ENCODE peak calls at places on chromosome 22, in eight cellular contexts. P, A, O, K, J, T, F and D are unnamed samples.

GRCh38 chr22:21959274-21960074 is 6.8 kb upstream of the PPM1F start:
- DNase-seq in T (no peak), J (no peak), A (no peak), P (no peak), F (no peak), O (no peak), K (no peak), D (no peak)

GRCh38 chr22:49196046-49196511 is 631.6 kb downstream of the BRD1 start:
- DNase-seq in T (no peak), P (no peak), K (no peak), F (no peak), O (no peak), A (no peak), J (no peak), D (no peak)

GRCh38 chr22:46992121-46992731 is 229.8 kb downstream of the TBC1D22A start:
- DNase-seq in A (no peak), P (no peak), F (no peak), K (no peak), J (no peak), O (no peak), T (no peak), D (no peak)

GRCh38 chr22:22818861-22819855 is 68.5 kb upstream of the IGLL5 start:
- DNase-seq in J (no peak), A (no peak), T (peak; percentile 56), P (no peak), K (no peak), O (no peak), F (no peak), D (no peak)

GRCh38 chr22:19635644-19636043 is 78.7 kb upstream of the SEPTIN5 start:
- DNase-seq in F (no peak), O (no peak), T (no peak), A (no peak), P (no peak), J (no peak), K (no peak), D (no peak)

GRCh38 chr22:32926600-32926999 is 125.1 kb downstream of the TIMP3 start:
- DNase-seq in J (peak; percentile 50), K (no peak), F (peak; percentile 34), A (peak; percentile 74), O (no peak), P (no peak), T (peak; percentile 9), D (no peak)

GRCh38 chr22:45308624-45309421 is 911 bp upstream of the FAM118A start:
- DNase-seq in A (no peak), T (peak; percentile 64), J (no peak), P (no peak), O (no peak), F (no peak), K (no peak), D (no peak)

GRCh38 chr22:20783844-20784723 is 10.2 kb downstream of the SERPIND1 start:
- DNase-seq in P (no peak), K (no peak), J (peak; percentile 73), T (peak; percentile 72), F (peak; percentile 74), A (peak; percentile 86), O (no peak), D (no peak)

GRCh38 chr22:30294830-30295229 is 5.5 kb upstream of the CASTOR1 start:
- DNase-seq in A (no peak), T (no peak), F (no peak), J (no peak), P (no peak), K (no peak), O (no peak), D (no peak)

GRCh38 chr22:17970205-17970708 is 54.1 kb downstream of the MICAL3 start:
- DNase-seq in J (no peak), P (no peak), F (peak; percentile 85), T (no peak), A (peak; percentile 65), K (no peak), O (no peak), D (no peak)

GRCh38 chr22:44538518-44539315 is 40.7 kb upstream of the RTL6 start:
- DNase-seq in A (no peak), J (no peak), O (no peak), F (no peak), T (no peak), P (no peak), K (no peak), D (no peak)

GRCh38 chr22:29883045-29883830 is at the start of gene MTMR3:
- DNase-seq in A (peak; percentile 93), T (peak; percentile 94), K (peak; percentile 96), O (peak; percentile 94), J (peak; percentile 81), P (peak; percentile 97), F (peak; percentile 84), D (peak; percentile 91)

GRCh38 chr22:24108073-24108472 is 73.2 kb upstream of the SUSD2 start:
- DNase-seq in T (no peak), F (no peak), O (no peak), P (no peak), A (no peak), K (no peak), J (no peak), D (no peak)
- TF ChIP-seq CTCF in T (no peak), F (no peak), O (no peak), P (no peak), A (no peak), K (peak; percentile 11), J (peak; percentile 6), D (no peak)

DNA sequence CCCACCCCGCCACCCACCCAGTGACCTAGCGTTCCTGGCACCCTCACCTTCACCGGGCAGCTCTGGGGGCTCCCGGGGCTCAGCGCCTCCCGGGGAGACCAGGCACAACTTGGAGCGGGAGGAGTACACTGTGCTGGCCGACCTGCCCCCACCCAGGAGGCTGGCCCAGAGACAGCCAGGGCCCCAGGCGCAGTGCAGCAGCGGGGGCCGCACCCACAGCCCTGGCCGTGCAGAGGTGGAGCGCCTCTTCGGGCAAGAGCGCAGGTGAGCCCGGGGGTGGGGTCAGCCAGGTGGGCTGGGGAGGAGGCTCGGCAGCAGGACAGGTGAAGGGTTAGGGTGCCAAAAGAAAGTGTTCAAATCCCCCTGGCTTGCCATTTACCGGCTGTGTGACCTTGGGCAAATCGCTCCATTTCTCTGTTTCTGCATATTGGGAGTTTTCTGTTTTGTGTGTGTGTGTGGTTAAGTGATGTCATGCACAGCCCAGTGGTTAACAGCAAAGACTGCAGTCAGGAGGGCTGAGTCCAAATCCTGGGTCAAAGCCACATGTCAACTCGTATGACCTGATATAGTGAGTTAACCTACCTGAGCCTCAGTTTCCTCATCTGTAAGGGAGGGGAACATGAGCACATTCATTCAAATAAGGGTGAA is 29.5 kb downstream of the TRIOBP start:
- DNase-seq in T (no peak), F (peak; percentile 55), K (no peak), A (peak; percentile 62), J (peak; percentile 63), P (no peak), O (no peak), D (no peak)
- TF ChIP-seq CTCF in T (no peak), F (peak; percentile 39), K (no peak), A (peak; percentile 44), J (peak; percentile 36), P (no peak), O (no peak), D (no peak)

DNA sequence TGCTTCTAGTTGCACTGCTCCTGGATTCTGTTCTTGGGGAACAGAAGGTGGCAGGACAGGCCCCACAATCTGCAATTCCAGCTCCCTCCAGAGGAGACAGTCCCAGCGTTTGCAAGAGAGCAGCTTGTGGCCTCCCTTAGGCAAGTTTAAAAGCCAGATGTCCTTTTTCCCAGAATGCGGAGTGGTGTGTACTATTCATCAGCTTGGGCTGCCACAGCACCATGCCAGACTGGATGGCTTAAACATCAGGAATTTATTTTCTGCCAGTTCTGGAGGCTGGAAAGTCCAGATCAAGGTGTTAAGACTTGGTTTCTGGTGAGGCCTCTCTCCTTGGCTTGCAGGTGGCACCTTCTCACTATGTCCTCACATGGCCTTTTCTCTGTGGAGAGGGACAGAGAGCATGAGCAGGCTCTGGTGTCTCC is 11.7 kb downstream of the MIAT start:
- DNase-seq in J (no peak), A (peak; percentile 66), K (no peak), T (peak; percentile 32), F (peak; percentile 63), O (no peak), P (no peak), D (no peak)
- TF ChIP-seq CTCF in J (peak; percentile 48), A (peak; percentile 65), K (peak; percentile 53), T (peak; percentile 29), F (peak; percentile 42), O (peak; percentile 24), P (no peak), D (no peak)

DNA sequence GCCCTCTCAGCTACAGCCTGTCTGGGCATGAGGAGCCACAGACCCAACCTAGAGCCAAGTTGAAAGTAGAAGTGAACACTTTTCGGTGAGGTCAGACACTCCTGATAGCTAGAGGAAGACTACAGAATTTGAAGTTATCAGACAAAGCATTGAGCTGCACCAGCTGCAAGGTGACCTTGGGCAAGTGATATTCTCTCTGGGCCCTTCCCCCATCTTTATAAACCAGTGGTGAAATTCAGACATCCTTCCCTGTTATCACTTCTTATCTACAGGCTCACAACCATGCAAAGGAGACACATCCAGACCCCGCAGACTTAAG is 8.0 kb upstream of the PMM1 start:
- DNase-seq in T (no peak), P (no peak), F (no peak), J (no peak), A (no peak), O (no peak), K (no peak), D (no peak)
- TF ChIP-seq CTCF in T (no peak), P (no peak), F (no peak), J (no peak), A (no peak), O (no peak), K (no peak), D (no peak)